ENCODE peak calls at places on chromosomes 3 and 15, in seven cellular contexts. U is RWPE2; L is CD8-positive, alpha-beta memory T cell; D is CD8-positive, alpha-beta T cell; O is endothelial cell of umbilical vein; B is colonic mucosa; I is sigmoid colon. G is an unnamed sample.

GRCh38 chr15:49225572-49226281 is 55.7 kb downstream of the GALK2 start:
- DNase-seq in L (no peak), D (no peak), I (no peak), O (peak; percentile 28), B (no peak), U (no peak), G (no peak)

GRCh38 chr3:38354588-38355344 is 8.2 kb downstream of the XYLB start:
- DNase-seq in D (no peak), I (no peak), O (peak; percentile 26), L (no peak), U (no peak), B (peak; percentile 57), G (no peak)

GRCh38 chr15:70670680-70671079 is 92.7 kb downstream of the UACA start:
- DNase-seq in D (no peak), U (no peak), B (no peak), I (no peak), L (peak; percentile 1), O (peak; percentile 32), G (no peak)

GRCh38 chr3:51395493-51396213 is 4.6 kb downstream of the RBM15B start:
- DNase-seq in O (no peak), B (no peak), L (no peak), U (no peak), D (no peak), I (no peak), G (no peak)

GRCh38 chr15:73319460-73320245 is 49.1 kb downstream of the HCN4 start:
- DNase-seq in I (peak; percentile 37), U (peak; percentile 17), L (no peak), D (no peak), O (no peak), B (no peak), G (no peak)

GRCh38 chr3:134340362-134340997 is 33.8 kb downstream of the AMOTL2 start:
- DNase-seq in B (no peak), D (no peak), L (no peak), I (no peak), U (no peak), O (no peak), G (no peak)

GRCh38 chr3:66047321-66048050 is 8.8 kb upstream of the MAGI1 start:
- DNase-seq in O (peak; percentile 49), D (no peak), I (no peak), B (no peak), U (no peak), L (no peak), G (no peak)

GRCh38 chr3:179672918-179673317 is 20.1 kb downstream of the USP13 start:
- DNase-seq in I (no peak), L (no peak), U (no peak), D (no peak), B (no peak), O (no peak), G (no peak)

GRCh38 chr3:13484861-13485590 is 4.9 kb downstream of the HDAC11 start:
- DNase-seq in D (no peak), L (peak; percentile 24), O (no peak), B (peak; percentile 91), I (peak; percentile 84), U (peak; percentile 79), G (no peak)

GRCh38 chr3:32954506-32954905 is 3.1 kb downstream of the CCR4 start:
- DNase-seq in U (no peak), B (no peak), I (no peak), L (no peak), D (no peak), O (no peak), G (no peak)

GRCh38 chr3:40951636-40952035 is 247.7 kb upstream of the CTNNB1 start:
- DNase-seq in O (no peak), L (no peak), U (no peak), I (no peak), D (no peak), B (no peak), G (no peak)

GRCh38 chr15:35994861-35995260 is 448.9 kb upstream of the DPH6 start:
- DNase-seq in D (no peak), I (no peak), B (no peak), O (no peak), U (no peak), L (no peak), G (no peak)

GRCh38 chr3:123314409-123315270 is 112.9 kb downstream of the SEC22A start:
- DNase-seq in B (no peak), D (no peak), U (no peak), O (no peak), I (no peak), L (no peak), G (no peak)

GRCh38 chr15:89385596-89386242 is 51.1 kb upstream of the POLG start:
- DNase-seq in I (no peak), D (no peak), L (no peak), O (no peak), B (no peak), U (no peak), G (no peak)
- H3K4me1 ChIP-seq in I (peaks cover 12% of the 10 kb centered on the region), D (no peaks in the 10 kb centered on the region), L (no peaks in the 10 kb centered on the region), O (no peaks in the 10 kb centered on the region), B (no peaks in the 10 kb centered on the region), U (peaks cover 17% of the 10 kb centered on the region), G (no peaks in the 10 kb centered on the region)

DNA sequence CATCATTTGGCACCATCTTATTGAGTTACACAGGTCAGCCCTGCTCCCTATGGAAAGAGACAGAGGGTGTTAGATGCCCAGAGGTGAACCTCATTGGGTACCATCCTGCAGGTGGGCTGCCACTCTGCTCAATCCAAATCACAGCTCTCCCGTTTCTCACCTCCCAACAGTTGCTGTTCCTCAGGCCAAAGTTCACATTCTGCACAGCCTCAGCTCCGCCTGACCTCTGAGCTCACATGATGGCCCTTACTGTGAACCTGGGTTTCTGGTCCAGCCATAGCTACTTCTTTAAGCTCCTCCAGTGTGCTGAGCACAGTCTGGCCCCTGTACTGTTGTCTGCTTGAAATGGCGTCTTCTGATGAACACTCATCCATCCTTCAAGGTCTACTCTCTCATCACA is 47.8 kb downstream of the BTD start:
- DNase-seq in U (no peak), I (no peak), B (no peak), O (no peak), L (no peak), D (no peak), G (no peak)
- H3K4me1 ChIP-seq in U (peaks cover 34% of the 10 kb centered on the region), I (peaks cover 42% of the 10 kb centered on the region), B (no peaks in the 10 kb centered on the region), O (peaks cover 44% of the 10 kb centered on the region), L (peaks cover 42% of the 10 kb centered on the region), D (peaks cover 43% of the 10 kb centered on the region), G (peaks cover 32% of the 10 kb centered on the region)

GRCh38 chr3:4741404-4742307 is 237.6 kb upstream of the BHLHE40 start:
- DNase-seq in O (peak; percentile 99), U (no peak), B (peak; percentile 73), L (no peak), D (no peak), I (peak; percentile 83), G (no peak)
- H3K4me1 ChIP-seq in O (peaks cover 28% of the 10 kb centered on the region), U (peaks cover 35% of the 10 kb centered on the region), B (peaks cover 8% of the 10 kb centered on the region), L (peaks cover 52% of the 10 kb centered on the region), D (peaks cover 52% of the 10 kb centered on the region), I (peaks cover 20% of the 10 kb centered on the region), G (peaks cover 34% of the 10 kb centered on the region)

DNA sequence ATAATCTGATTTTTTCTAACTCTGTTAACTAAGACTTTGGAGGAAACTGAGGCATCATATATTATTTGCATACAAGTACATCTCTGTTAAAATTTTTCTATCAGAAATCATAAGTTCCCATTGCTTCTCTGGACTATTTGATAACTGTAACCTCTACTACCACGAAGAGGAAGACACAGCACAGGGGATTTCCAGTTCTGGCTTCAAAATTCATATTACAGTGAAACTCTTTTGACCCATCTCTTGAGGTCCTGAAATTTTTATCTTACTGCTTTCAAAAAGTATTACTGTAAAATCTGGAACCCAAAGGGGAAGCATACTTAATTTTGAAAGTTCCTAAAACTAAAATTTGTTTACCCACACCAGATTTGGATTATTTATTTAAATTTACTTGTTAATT is 4.2 kb downstream of the PLSCR1 start:
- DNase-seq in L (no peak), D (no peak), B (no peak), U (no peak), O (no peak), I (no peak), G (no peak)
- H3K4me1 ChIP-seq in L (peaks cover 37% of the 10 kb centered on the region), D (peaks cover 20% of the 10 kb centered on the region), B (no peaks in the 10 kb centered on the region), U (peaks cover 14% of the 10 kb centered on the region), O (peaks cover 8% of the 10 kb centered on the region), I (peaks cover 52% of the 10 kb centered on the region), G (peaks cover 26% of the 10 kb centered on the region)

GRCh38 chr3:187040637-187041361 is 98.5 kb downstream of the RPL39L start:
- DNase-seq in I (no peak), L (no peak), B (no peak), D (no peak), O (peak; percentile 26), U (no peak), G (no peak)
- H3K4me1 ChIP-seq in I (no peaks in the 10 kb centered on the region), L (peaks cover 77% of the 10 kb centered on the region), B (no peaks in the 10 kb centered on the region), D (peaks cover 72% of the 10 kb centered on the region), O (peaks cover 41% of the 10 kb centered on the region), U (no peaks in the 10 kb centered on the region), G (peaks cover 74% of the 10 kb centered on the region)

GRCh38 chr3:31754575-31755278 is 222.0 kb downstream of the STT3B start:
- DNase-seq in L (no peak), U (no peak), B (no peak), O (no peak), D (no peak), I (no peak), G (no peak)

GRCh38 chr3:31752305-31753049 is 219.8 kb downstream of the STT3B start:
- DNase-seq in B (no peak), U (no peak), D (no peak), O (no peak), I (no peak), L (no peak), G (no peak)

GRCh38 chr3:31755911-31756658 is 223.4 kb downstream of the STT3B start:
- DNase-seq in U (no peak), B (peak; percentile 30), D (no peak), I (no peak), L (no peak), O (peak; percentile 37), G (no peak)

GRCh38 chr3:31748281-31749245 is 215.8 kb downstream of the STT3B start:
- DNase-seq in I (no peak), O (no peak), B (no peak), U (no peak), L (no peak), D (no peak), G (no peak)

GRCh38 chr3:31753050-31753425 is 220.3 kb downstream of the STT3B start:
- DNase-seq in L (no peak), O (no peak), B (no peak), U (no peak), D (no peak), I (no peak), G (no peak)
- H3K4me1 ChIP-seq in L (no peaks in the 10 kb centered on the region), O (no peaks in the 10 kb centered on the region), B (peaks cover 3% of the 10 kb centered on the region), U (no peaks in the 10 kb centered on the region), D (no peaks in the 10 kb centered on the region), I (no peaks in the 10 kb centered on the region), G (peaks cover 14% of the 10 kb centered on the region)

DNA sequence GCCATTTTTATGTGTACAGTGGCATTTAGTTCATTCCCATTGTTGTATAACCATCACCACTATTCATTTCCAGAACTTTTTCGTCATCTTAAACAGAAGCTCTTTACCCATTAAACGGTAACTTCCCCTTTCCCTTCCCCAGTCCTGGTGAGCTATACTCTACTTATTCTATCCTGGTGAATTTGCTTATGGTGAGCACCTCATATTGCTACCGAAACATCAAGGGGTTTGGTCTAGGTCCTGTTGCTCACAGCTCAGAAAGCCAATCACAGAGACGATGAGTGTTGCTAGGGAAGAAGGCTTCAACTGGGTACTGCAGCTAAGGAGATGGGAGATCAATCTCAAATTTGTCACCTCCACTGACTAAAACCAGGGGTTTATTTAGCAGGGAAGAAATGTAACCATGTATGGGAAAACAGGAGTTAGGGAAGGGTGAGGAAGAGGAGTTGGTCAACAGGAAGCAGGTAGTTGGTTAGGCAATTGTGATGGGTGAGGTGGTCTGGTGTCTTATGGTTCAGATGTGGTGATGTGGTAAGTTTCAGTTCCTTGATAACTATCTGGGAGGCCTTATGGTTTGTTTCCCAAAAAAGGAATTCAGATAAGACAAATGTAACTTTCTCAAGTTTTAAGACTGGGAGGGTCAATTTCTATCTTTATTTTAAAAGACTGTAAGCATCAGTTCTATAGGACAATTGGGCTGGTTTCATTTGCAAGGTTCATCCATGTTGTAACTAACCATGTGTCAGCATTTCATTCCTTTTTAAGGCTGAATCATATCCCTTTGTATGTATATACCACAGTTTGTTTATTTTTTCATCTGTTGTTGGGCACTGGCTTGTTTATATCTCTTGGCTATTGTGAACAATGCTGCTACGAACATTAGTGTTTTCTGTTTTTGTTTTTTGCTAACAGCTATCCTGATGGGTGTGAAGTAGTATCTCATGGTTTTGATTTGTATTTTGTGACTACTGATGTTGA is 24.3 kb downstream of the ARHGAP11B start:
- DNase-seq in L (no peak), O (peak; percentile 23), I (no peak), D (no peak), U (no peak), B (no peak), G (peak; percentile 20)
- H3K4me1 ChIP-seq in L (peaks cover 5% of the 10 kb centered on the region), O (no peaks in the 10 kb centered on the region), I (no peaks in the 10 kb centered on the region), D (no peaks in the 10 kb centered on the region), U (no peaks in the 10 kb centered on the region), B (no peaks in the 10 kb centered on the region), G (peaks cover 7% of the 10 kb centered on the region)